ENCODE peak calls at places on chromosome 12, in four cellular contexts. D is mammary epithelial cell; X is ovary; S is CD8-positive, alpha-beta T cell. Z is an unnamed sample. For H3K36me3 and H3K4me1, the result is how much of the 10 kb centered on the place peaks cover.

GRCh38 chr12:91965781-91966180 is 179.9 kb downstream of the BTG1 start:
- DNase-seq in D (no peak), X (no peak), S (no peak), Z (no peak)

GRCh38 chr12:22046090-22046967 is at the start of gene CMAS:
- DNase-seq in D (peak), X (peak), S (peak), Z (peak)

GRCh38 chr12:51450333-51450732 is 25.7 kb downstream of the SLC4A8 start:
- DNase-seq in D (no peak), X (no peak), S (no peak), Z (no peak)

GRCh38 chr12:4438834-4439596 is 6.6 kb downstream of the FGF6 start:
- DNase-seq in D (no peak), X (no peak), S (peak), Z (no peak)

GRCh38 chr12:28974890-28975289 is 174.2 kb upstream of the FAR2 start:
- DNase-seq in D (no peak), X (no peak), S (no peak), Z (no peak)

GRCh38 chr12:52310622-52311281 is 10.4 kb downstream of the KRT83 start:
- DNase-seq in D (peak), X (no peak), S (no peak), Z (no peak)

GRCh38 chr12:127941332-127941731 is 325.6 kb upstream of the TMEM132C start:
- DNase-seq in D (no peak), X (no peak), S (no peak), Z (no peak)

GRCh38 chr12:76720068-76720467 is 43.8 kb upstream of the ZDHHC17 start:
- DNase-seq in D (peak), X (no peak), S (no peak), Z (no peak)

GRCh38 chr12:48192861-48193260 is 9.4 kb downstream of the CCDC184 start:
- DNase-seq in D (no peak), X (no peak), S (no peak), Z (no peak)

GRCh38 chr12:66119870-66120241 is 10.7 kb downstream of the LLPH start:
- DNase-seq in D (no peak), X (no peak), S (no peak), Z (no peak)

GRCh38 chr12:67280572-67280971 is 11.4 kb downstream of the CAND1 start:
- DNase-seq in D (no peak), X (no peak), S (no peak), Z (no peak)
- H3K36me3 ChIP-seq in D (under half), X (under half), S (under half), Z (under half)

GRCh38 chr12:54282949-54283593 is 2.5 kb downstream of the HNRNPA1 start:
- DNase-seq in D (no peak), X (no peak), S (no peak), Z (no peak)
- H3K4me3 ChIP-seq in D (peak), X (no peak), S (peak), Z (peak)

DNA sequence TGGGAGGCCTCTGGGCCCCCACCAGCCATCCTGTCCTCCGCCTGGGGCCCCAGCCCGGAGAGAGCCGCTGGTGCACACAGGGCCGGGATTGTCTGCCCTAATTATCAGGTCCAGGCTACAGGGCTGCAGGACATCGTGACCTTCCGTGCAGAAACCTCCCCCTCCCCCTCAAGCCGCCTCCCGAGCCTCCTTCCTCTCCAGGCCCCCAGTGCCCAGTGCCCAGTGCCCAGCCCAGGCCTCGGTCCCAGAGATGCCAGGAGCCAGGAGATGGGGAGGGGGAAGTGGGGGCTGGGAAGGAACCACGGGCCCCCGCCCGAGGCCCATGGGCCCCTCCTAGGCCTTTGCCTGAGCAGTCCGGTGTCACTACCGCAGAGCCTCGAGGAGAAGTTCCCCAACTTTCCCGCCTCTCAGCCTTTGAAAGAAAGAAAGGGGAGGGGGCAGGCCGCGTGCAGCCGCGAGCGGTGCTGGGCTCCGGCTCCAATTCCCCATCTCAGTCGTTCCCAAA is 612 bp upstream of the GAPDH start:
- DNase-seq in D (no peak), X (peak), S (no peak), Z (no peak)
- H3K4me1 ChIP-seq in D (half or more), X (under half), S (under half), Z (half or more)

GRCh38 chr12:54959291-54960018 is 25.1 kb downstream of the TESPA1 start:
- DNase-seq in D (no peak), X (no peak), S (no peak), Z (no peak)
- H3K36me3 ChIP-seq in D (under half), X (under half), S (half or more), Z (half or more)

Z was measured in CD4-positive, alpha-beta memory T cell.